ENCODE peak calls at places on chromosomes 12 and 14, in four cellular contexts. One of them, this sample, is unnamed. For H3K36me3, the result is how much of the 10 kb centered on the place peaks cover.

GRCh38 chr12:105933671-105934665 is 204.8 kb downstream of the NUAK1 start:
- DNase-seq in uterus: peak
- DNase-seq in IMR-90: peak
- DNase-seq in suprapubic skin: no peak
- DNase-seq in this sample: peak

GRCh38 chr12:16612647-16613046 is 6.7 kb upstream of the LMO3 start:
- DNase-seq in uterus: no peak
- DNase-seq in IMR-90: peak
- DNase-seq in suprapubic skin: no peak
- DNase-seq in this sample: no peak

GRCh38 chr14:20343855-20344205 is 395 bp downstream of the PARP2 start:
- DNase-seq in uterus: no peak
- DNase-seq in IMR-90: peak
- DNase-seq in suprapubic skin: no peak
- DNase-seq in this sample: peak

GRCh38 chr14:69475194-69475818 is 9.2 kb upstream of the PLEKHD1 start:
- DNase-seq in uterus: no peak
- DNase-seq in IMR-90: peak
- DNase-seq in suprapubic skin: no peak
- DNase-seq in this sample: no peak

GRCh38 chr14:69848156-69848555 is 31.1 kb upstream of the SMOC1 start:
- DNase-seq in uterus: no peak
- DNase-seq in IMR-90: no peak
- DNase-seq in suprapubic skin: no peak
- DNase-seq in this sample: no peak

GRCh38 chr14:98501836-98502235 is 770.2 kb downstream of the BCL11B start:
- DNase-seq in uterus: no peak
- DNase-seq in IMR-90: no peak
- DNase-seq in suprapubic skin: no peak
- DNase-seq in this sample: no peak

GRCh38 chr12:110105961-110106540 is 18.1 kb upstream of the IFT81 start:
- DNase-seq in uterus: no peak
- DNase-seq in IMR-90: no peak
- DNase-seq in suprapubic skin: no peak
- DNase-seq in this sample: peak

GRCh38 chr14:74593241-74593985 is 18.6 kb downstream of the LTBP2 start:
- DNase-seq in uterus: no peak
- DNase-seq in IMR-90: no peak
- DNase-seq in suprapubic skin: no peak
- DNase-seq in this sample: peak

GRCh38 chr14:72679106-72679505 is 214.8 kb downstream of the DPF3 start:
- DNase-seq in uterus: no peak
- DNase-seq in IMR-90: peak
- DNase-seq in suprapubic skin: no peak
- DNase-seq in this sample: no peak

GRCh38 chr12:52168019-52168717 is 23.6 kb downstream of the KRT80 start:
- DNase-seq in uterus: no peak
- DNase-seq in IMR-90: peak
- DNase-seq in suprapubic skin: no peak
- DNase-seq in this sample: peak

GRCh38 chr12:99758997-99759396 is 111.4 kb downstream of the GARIN6 start:
- DNase-seq in uterus: no peak
- DNase-seq in IMR-90: no peak
- DNase-seq in suprapubic skin: no peak
- DNase-seq in this sample: no peak

GRCh38 chr14:101713641-101714349 is 47.7 kb upstream of the PPP2R5C start:
- DNase-seq in uterus: peak
- DNase-seq in IMR-90: no peak
- DNase-seq in suprapubic skin: peak
- DNase-seq in this sample: no peak
- H3K4me3 ChIP-seq in uterus: no peak
- H3K4me3 ChIP-seq in IMR-90: no peak
- H3K4me3 ChIP-seq in suprapubic skin: no peak
- H3K4me3 ChIP-seq in this sample: no peak

GRCh38 chr12:87231818-87232217 is 797.4 kb downstream of the C12orf50 start:
- DNase-seq in uterus: no peak
- DNase-seq in IMR-90: peak
- DNase-seq in suprapubic skin: no peak
- DNase-seq in this sample: no peak

DNA sequence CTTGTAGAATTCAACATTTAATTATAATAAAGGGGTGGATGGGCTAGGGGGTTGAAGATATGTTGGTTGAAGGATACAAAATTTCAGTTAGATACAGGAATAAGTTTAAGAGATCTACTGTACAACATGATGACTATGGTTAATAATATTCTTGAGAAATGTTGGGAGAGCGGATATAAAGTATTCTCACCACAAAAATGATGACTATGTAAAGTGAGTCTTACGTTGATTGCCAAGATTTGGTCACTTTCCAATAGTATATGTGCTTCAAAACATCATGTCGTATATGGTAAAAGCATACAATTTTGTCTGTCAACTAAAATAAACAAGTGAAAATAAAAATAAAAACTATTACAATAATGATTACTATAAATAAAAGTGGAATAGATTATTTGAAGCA is 802.0 kb downstream of the C12orf50 start:
- DNase-seq in uterus: no peak
- DNase-seq in IMR-90: peak
- DNase-seq in suprapubic skin: no peak
- DNase-seq in this sample: no peak
- H3K36me3 ChIP-seq in uterus: under half
- H3K36me3 ChIP-seq in IMR-90: under half
- H3K36me3 ChIP-seq in suprapubic skin: under half
- H3K36me3 ChIP-seq in this sample: under half

DNA sequence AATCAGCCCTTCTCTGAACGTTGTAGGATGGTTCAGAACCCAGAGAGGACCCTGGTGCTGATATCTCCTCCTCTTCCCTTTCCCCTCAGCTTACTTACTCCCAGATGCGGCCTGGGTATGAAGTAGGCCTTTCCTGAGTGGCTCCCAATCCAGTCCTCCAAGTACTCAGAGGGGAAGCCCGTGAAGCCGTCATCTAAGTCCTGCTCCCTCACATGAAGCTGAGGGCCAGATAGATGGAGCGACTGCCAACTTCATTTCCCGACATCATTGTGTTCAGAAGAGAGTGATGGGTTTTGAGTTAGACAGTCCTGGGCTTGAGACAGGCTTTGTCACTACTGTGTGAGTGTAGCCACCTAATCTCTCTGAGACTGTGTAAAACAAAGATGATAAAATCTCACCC is 2.7 kb downstream of the APOLD1 start:
- DNase-seq in uterus: peak
- DNase-seq in IMR-90: peak
- DNase-seq in suprapubic skin: no peak
- DNase-seq in this sample: no peak
- H3K4me3 ChIP-seq in uterus: no peak
- H3K4me3 ChIP-seq in IMR-90: no peak
- H3K4me3 ChIP-seq in suprapubic skin: peak
- H3K4me3 ChIP-seq in this sample: no peak

GRCh38 chr12:9792185-9792900 is 31.6 kb upstream of the CD69 start:
- DNase-seq in uterus: no peak
- DNase-seq in IMR-90: no peak
- DNase-seq in suprapubic skin: no peak
- DNase-seq in this sample: no peak
- H3K36me3 ChIP-seq in uterus: under half
- H3K36me3 ChIP-seq in IMR-90: under half
- H3K36me3 ChIP-seq in suprapubic skin: under half
- H3K36me3 ChIP-seq in this sample: under half

DNA sequence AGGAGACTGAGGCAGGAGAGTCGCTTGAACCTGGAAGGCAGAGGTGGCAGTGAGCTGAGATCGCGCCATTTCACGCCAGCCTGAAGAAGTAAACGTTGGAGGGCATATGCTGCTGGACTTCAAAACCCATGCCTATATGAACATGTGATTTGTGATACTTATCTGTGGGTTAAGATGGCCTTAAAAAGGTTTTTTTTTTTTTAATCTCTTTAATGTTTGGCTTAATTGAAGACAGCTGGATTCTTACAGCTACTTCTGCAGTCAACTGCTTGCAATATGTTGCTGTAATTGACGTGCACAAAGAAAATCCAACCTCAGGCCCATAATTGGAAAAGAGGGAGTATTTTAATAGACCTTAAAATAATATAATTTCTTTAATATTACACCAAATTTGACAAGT is 1.5 kb upstream of the B3GNT4 start:
- DNase-seq in uterus: no peak
- DNase-seq in IMR-90: no peak
- DNase-seq in suprapubic skin: no peak
- DNase-seq in this sample: no peak
- H3K4me3 ChIP-seq in uterus: no peak
- H3K4me3 ChIP-seq in IMR-90: no peak
- H3K4me3 ChIP-seq in suprapubic skin: no peak
- H3K4me3 ChIP-seq in this sample: no peak

GRCh38 chr14:55650992-55651391 is 71.0 kb downstream of the KTN1 start:
- DNase-seq in uterus: no peak
- DNase-seq in IMR-90: no peak
- DNase-seq in suprapubic skin: no peak
- DNase-seq in this sample: no peak

DNA sequence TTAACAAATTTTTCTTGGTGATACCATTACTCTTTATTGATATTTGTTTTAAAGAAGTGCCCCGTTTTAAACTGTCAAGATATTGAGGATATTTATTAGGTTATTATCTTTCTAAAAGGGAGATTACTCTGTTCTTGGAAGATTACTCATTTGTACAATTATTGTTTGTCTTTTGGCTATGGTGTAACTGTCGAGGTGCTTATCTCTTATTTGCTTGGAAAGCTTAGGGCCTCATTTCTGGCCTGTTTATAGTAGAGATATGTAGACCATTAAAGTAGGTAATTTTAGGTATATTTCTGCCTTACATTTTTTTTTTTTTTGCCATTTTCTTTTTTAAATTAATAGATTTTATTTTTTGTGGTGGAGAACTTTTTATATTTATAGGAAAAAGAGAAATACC is 74.2 kb downstream of the KTN1 start:
- DNase-seq in uterus: no peak
- DNase-seq in IMR-90: no peak
- DNase-seq in suprapubic skin: no peak
- DNase-seq in this sample: no peak
- H3K36me3 ChIP-seq in uterus: under half
- H3K36me3 ChIP-seq in IMR-90: under half
- H3K36me3 ChIP-seq in suprapubic skin: half or more
- H3K36me3 ChIP-seq in this sample: half or more

DNA sequence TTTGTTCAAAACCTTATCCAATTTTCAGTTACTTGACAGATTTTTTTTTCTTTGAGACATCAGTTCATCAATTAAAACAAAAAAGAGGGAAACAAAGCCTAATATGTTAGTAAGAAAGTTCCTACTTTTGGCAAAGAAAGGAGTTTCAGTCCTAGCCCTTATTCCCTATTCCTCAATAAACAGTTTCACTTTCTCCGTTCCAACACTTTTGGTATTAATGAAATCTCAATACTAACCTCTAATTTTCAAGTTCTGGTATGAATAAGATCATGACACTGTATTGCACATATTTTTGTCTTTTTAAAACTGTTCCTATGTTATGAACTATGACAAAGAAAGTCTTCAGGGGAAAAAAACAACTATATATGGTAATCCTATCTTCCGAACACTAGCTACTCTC is 48.4 kb downstream of the RPS6KA5 start:
- DNase-seq in uterus: no peak
- DNase-seq in IMR-90: no peak
- DNase-seq in suprapubic skin: no peak
- DNase-seq in this sample: no peak
- H3K4me3 ChIP-seq in uterus: no peak
- H3K4me3 ChIP-seq in IMR-90: no peak
- H3K4me3 ChIP-seq in suprapubic skin: no peak
- H3K4me3 ChIP-seq in this sample: peak

DNA sequence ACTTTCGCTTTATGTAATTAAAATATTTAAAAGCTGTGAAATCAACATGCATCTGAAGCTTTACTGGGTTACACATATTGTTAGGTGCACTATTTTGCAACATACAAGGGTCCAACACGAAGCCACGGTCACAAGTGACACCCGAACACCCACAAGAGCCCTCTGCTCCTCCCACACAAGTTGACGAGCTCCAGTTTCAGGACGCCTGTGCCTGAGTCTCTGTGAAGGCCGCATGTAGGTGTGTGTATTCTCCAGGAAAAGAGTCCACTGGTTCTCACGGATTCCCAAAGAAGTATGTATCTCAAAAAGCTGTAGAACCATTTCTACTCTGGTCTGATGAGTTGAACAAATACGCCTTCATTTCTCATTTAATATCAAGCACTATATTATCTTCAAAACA is 12.0 kb downstream of the SLC15A4 start:
- DNase-seq in uterus: no peak
- DNase-seq in IMR-90: no peak
- DNase-seq in suprapubic skin: no peak
- DNase-seq in this sample: no peak
- H3K36me3 ChIP-seq in uterus: under half
- H3K36me3 ChIP-seq in IMR-90: under half
- H3K36me3 ChIP-seq in suprapubic skin: under half
- H3K36me3 ChIP-seq in this sample: under half

This sample was measured in adipocyte.